ENCODE peak calls at places on chromosomes 5 and 9, in ten cellular contexts. Q is GM23248; L is caudate nucleus; Z is HEK293T; S is H7; R is hippocampal formation; B is naive thymus-derived CD8-positive, alpha-beta T cell; X is right lobe of liver; E is NCI-H446 treated with DMSO at 0.1 percent for 48 hours; F is DND-41. H is an unnamed sample.

GRCh38 chr9:130010151-130010988 is 32.6 kb downstream of the FNBP1 start:
- DNase-seq in Z (no peak), Q (no peak), B (peak), R (no peak), F (no peak), L (no peak), S (no peak), E (no peak), X (no peak), H (peak)

GRCh38 chr9:109730228-109730627 is 49.8 kb upstream of the PALM2AKAP2 start:
- DNase-seq in L (no peak), Q (peak), B (no peak), R (no peak), Z (no peak), E (no peak), S (no peak), F (no peak), X (peak), H (peak)

GRCh38 chr5:128681096-128681495 is 143.1 kb upstream of the FBN2 start:
- DNase-seq in L (no peak), B (no peak), S (no peak), Q (no peak), Z (no peak), R (no peak), X (no peak), F (no peak), E (no peak), H (no peak)

GRCh38 chr5:164119806-164120440 is 614.5 kb downstream of the MAT2B start:
- DNase-seq in X (no peak), E (no peak), S (peak), Z (peak), R (no peak), Q (peak), L (no peak), F (peak), B (no peak), H (no peak)

GRCh38 chr9:130932220-130933069 is 6.6 kb downstream of the FIBCD1 start:
- DNase-seq in Q (peak), F (no peak), B (no peak), Z (no peak), R (no peak), E (no peak), X (no peak), S (peak), L (no peak), H (no peak)

GRCh38 chr5:24788829-24789509 is 144.2 kb upstream of the CDH10 start:
- DNase-seq in X (no peak), S (no peak), Z (no peak), B (no peak), Q (peak), L (no peak), F (no peak), R (peak), E (no peak), H (peak)

GRCh38 chr5:80958611-80959010 is 1.6 kb upstream of the RASGRF2 start:
- DNase-seq in E (no peak), Z (no peak), L (no peak), R (no peak), B (no peak), S (no peak), X (no peak), Q (no peak), F (no peak), H (peak)

GRCh38 chr9:90795879-90796317 is 5.7 kb upstream of the SYK start:
- DNase-seq in X (no peak), B (no peak), Z (no peak), Q (no peak), F (no peak), L (no peak), E (no peak), R (no peak), S (no peak), H (peak)

GRCh38 chr5:66830636-66831035 is 234.4 kb downstream of the MAST4 start:
- DNase-seq in Q (peak), S (no peak), Z (no peak), F (no peak), L (no peak), R (no peak), X (no peak), E (no peak), B (no peak), H (no peak)

GRCh38 chr5:16565118-16565517 is 51.7 kb downstream of the RETREG1 start:
- DNase-seq in Z (no peak), E (no peak), B (no peak), Q (no peak), L (no peak), X (no peak), F (no peak), S (no peak), R (no peak), H (no peak)

GRCh38 chr5:124059200-124059599 is 547.2 kb downstream of the CSNK1G3 start:
- DNase-seq in S (no peak), E (no peak), X (no peak), F (no peak), B (no peak), Q (peak), R (no peak), Z (no peak), L (no peak), H (no peak)

GRCh38 chr9:97293207-97293721 is 14.2 kb upstream of the CCDC180 start:
- DNase-seq in Q (peak), S (no peak), L (no peak), F (no peak), E (no peak), R (no peak), X (peak), B (no peak), Z (no peak), H (no peak)

GRCh38 chr5:60521379-60522298 is 178.3 kb downstream of the DEPDC1B start:
- DNase-seq in S (no peak), R (no peak), B (no peak), X (no peak), E (no peak), L (no peak), F (no peak), Z (no peak), Q (no peak), H (no peak)

GRCh38 chr9:7174301-7174700 is 416.5 kb downstream of the KDM4C start:
- DNase-seq in B (no peak), R (no peak), F (no peak), Z (no peak), Q (no peak), X (no peak), L (no peak), E (no peak), S (no peak), H (no peak)

GRCh38 chr9:15238646-15239045 is 68.4 kb downstream of the TTC39B start:
- DNase-seq in L (no peak), E (no peak), X (no peak), Z (no peak), F (no peak), Q (no peak), R (no peak), B (no peak), S (no peak), H (no peak)

GRCh38 chr5:83527722-83528438 is 56.3 kb downstream of the VCAN start:
- DNase-seq in Q (no peak), F (no peak), L (no peak), R (no peak), S (no peak), X (no peak), E (no peak), B (no peak), Z (no peak), H (no peak)

GRCh38 chr9:76400534-76401096 is 6.4 kb upstream of the RFK start:
- DNase-seq in L (no peak), B (no peak), E (no peak), S (no peak), Z (no peak), R (no peak), X (no peak), F (no peak), Q (peak), H (peak)

GRCh38 chr5:160213537-160213936 is 15.8 kb upstream of the FABP6 start:
- DNase-seq in X (no peak), B (no peak), R (no peak), S (no peak), Q (peak), F (no peak), L (no peak), Z (no peak), E (no peak), H (no peak)

GRCh38 chr5:84790406-84790805 is 405.7 kb upstream of the EDIL3 start:
- DNase-seq in B (no peak), S (no peak), F (no peak), X (no peak), E (no peak), Z (no peak), L (no peak), R (no peak), Q (no peak), H (no peak)

GRCh38 chr5:134545070-134545868 is 19.8 kb downstream of the JADE2 start:
- DNase-seq in B (peak), E (no peak), S (no peak), R (no peak), X (no peak), F (peak), Q (no peak), L (no peak), Z (no peak), H (no peak)

GRCh38 chr9:99592834-99593584 is 228.7 kb upstream of the NR4A3 start:
- DNase-seq in S (no peak), Z (no peak), R (no peak), B (no peak), E (no peak), Q (no peak), X (no peak), L (no peak), F (no peak), H (peak)

GRCh38 chr9:130118841-130119520 is 53.2 kb upstream of the NCS1 start:
- DNase-seq in E (peak), Z (no peak), F (no peak), R (no peak), L (no peak), S (peak), B (no peak), X (no peak), Q (peak), H (no peak)

GRCh38 chr5:106205916-106206571 is 1464.7 kb downstream of the EFNA5 start:
- DNase-seq in B (no peak), Q (no peak), S (no peak), X (no peak), R (no peak), Z (no peak), F (no peak), E (no peak), L (no peak), H (no peak)

GRCh38 chr5:5288236-5288635 is 134.2 kb upstream of the ICE1 start:
- DNase-seq in Z (no peak), Q (peak), E (no peak), F (no peak), R (no peak), L (no peak), B (no peak), S (no peak), X (no peak), H (peak)

GRCh38 chr5:132006331-132007120 is 4.9 kb downstream of the ACSL6 start:
- DNase-seq in Q (no peak), X (no peak), R (no peak), L (no peak), B (no peak), F (no peak), S (no peak), Z (no peak), E (no peak), H (no peak)

GRCh38 chr5:151157426-151158286 is at the start of gene ANXA6:
- DNase-seq in L (peak), Q (peak), F (peak), S (peak), E (peak), Z (peak), R (peak), B (peak), X (peak), H (peak)

GRCh38 chr5:137309290-137309689 is 189.8 kb downstream of the SPOCK1 start:
- DNase-seq in X (no peak), Z (no peak), S (no peak), Q (no peak), L (no peak), B (no peak), F (no peak), E (no peak), R (no peak), H (no peak)

GRCh38 chr5:142816577-142816976 is 46.4 kb downstream of the ARHGAP26 start:
- DNase-seq in X (no peak), R (no peak), L (no peak), Q (peak), B (no peak), S (no peak), E (no peak), F (no peak), Z (no peak), H (no peak)

GRCh38 chr9:134223091-134223490 is 58.7 kb upstream of the RNU6ATAC start:
- DNase-seq in X (peak), Q (no peak), F (no peak), S (peak), B (no peak), Z (no peak), R (no peak), L (no peak), E (no peak), H (no peak)

GRCh38 chr5:173781826-173782670 is 106.1 kb upstream of the CPEB4 start:
- DNase-seq in Q (peak), Z (no peak), S (no peak), R (peak), X (peak), E (peak), F (peak), L (peak), B (peak), H (peak)

GRCh38 chr9:16303506-16303905 is 567.0 kb downstream of the BNC2 start:
- DNase-seq in Z (no peak), X (no peak), L (no peak), R (no peak), E (no peak), S (no peak), B (no peak), Q (no peak), F (no peak), H (no peak)

GRCh38 chr5:52909192-52909591 is 80.0 kb upstream of the ITGA2 start:
- DNase-seq in Z (no peak), Q (no peak), B (no peak), X (no peak), L (no peak), E (no peak), S (no peak), F (no peak), R (no peak), H (no peak)

GRCh38 chr9:130236436-130236985 is 29.0 kb upstream of the HMCN2 start:
- DNase-seq in F (no peak), L (no peak), E (no peak), X (no peak), Z (no peak), B (no peak), Q (no peak), R (no peak), S (peak), H (no peak)

GRCh38 chr5:109769597-109770291 is 80.0 kb downstream of the MAN2A1 start:
- DNase-seq in S (no peak), Q (no peak), Z (no peak), F (no peak), X (no peak), R (no peak), E (no peak), L (no peak), B (no peak), H (no peak)

GRCh38 chr5:172802585-172803176 is 31.4 kb upstream of the ERGIC1 start:
- DNase-seq in F (no peak), Z (no peak), R (no peak), B (no peak), L (no peak), X (no peak), S (no peak), Q (peak), E (no peak), H (no peak)

GRCh38 chr5:172004824-172005237 is 1.6 kb downstream of the FBXW11 start:
- DNase-seq in E (no peak), L (no peak), B (no peak), X (no peak), Z (no peak), S (no peak), F (no peak), Q (peak), R (no peak), H (no peak)

GRCh38 chr5:159510282-159510681 is 180.0 kb upstream of the IL12B start:
- DNase-seq in Q (peak), B (no peak), R (no peak), F (no peak), E (no peak), L (no peak), Z (peak), X (peak), S (peak), H (peak)

H was measured in trophoblast cell.